ENCODE peak calls at places on chromosomes 12 and 14, in six cellular contexts. A is T-helper 2 cell, W is Ammon's horn, K is A172, C is choroid plexus epithelial cell, X is LoVo. G is an unnamed sample.

GRCh38 chr14:67522270-67522669 is 10.8 kb upstream of the PLEKHH1 start:
- DNase-seq in A (no peak), W (peak; percentile 75), K (no peak), C (no peak), X (no peak), G (no peak)

GRCh38 chr12:67524861-67525499 is 123.6 kb upstream of the DYRK2 start:
- DNase-seq in A (no peak), W (peak; percentile 41), K (no peak), C (no peak), X (no peak), G (no peak)

GRCh38 chr12:26524862-26525465 is 308.0 kb downstream of the ITPR2 start:
- DNase-seq in A (no peak), W (no peak), K (peak; percentile 21), C (peak; percentile 68), X (no peak), G (no peak)

GRCh38 chr12:96534339-96534738 is 45.0 kb downstream of the CFAP54 start:
- DNase-seq in A (no peak), W (no peak), K (no peak), C (no peak), X (no peak), G (no peak)

GRCh38 chr12:116172224-116172849 is 105.2 kb downstream of the MED13L start:
- DNase-seq in A (no peak), W (no peak), K (no peak), C (no peak), X (no peak), G (no peak)

GRCh38 chr14:56422703-56423213 is 156.8 kb upstream of the TMEM260 start:
- DNase-seq in A (no peak), W (peak; percentile 69), K (peak; percentile 8), C (peak; percentile 90), X (peak; percentile 31), G (peak; percentile 40)

GRCh38 chr14:99315197-99315596 is 43.2 kb upstream of the BCL11B start:
- DNase-seq in A (no peak), W (no peak), K (no peak), C (no peak), X (no peak), G (no peak)

GRCh38 chr14:93246534-93246933 is 39.5 kb downstream of the UBR7 start:
- DNase-seq in A (no peak), W (no peak), K (no peak), C (no peak), X (no peak), G (no peak)

GRCh38 chr12:104314242-104314614 is 10.7 kb downstream of the EID3 start:
- DNase-seq in A (no peak), W (no peak), K (no peak), C (peak; percentile 34), X (no peak), G (no peak)

GRCh38 chr12:5901416-5901815 is 43.6 kb downstream of the ANO2 start:
- DNase-seq in A (no peak), W (no peak), K (no peak), C (no peak), X (no peak), G (no peak)

GRCh38 chr14:100384819-100385813 is 62.0 kb downstream of the SLC25A47 start:
- DNase-seq in A (no peak), W (peak; percentile 72), K (peak; percentile 54), C (peak; percentile 91), X (peak; percentile 34), G (peak; percentile 56)

G was measured in putamen.